ENCODE peak calls at places on chromosome 7, in six cellular contexts. T is CD8-positive, alpha-beta memory T cell; F is NCI-H69; N is EH; J is RWPE2; V is dermis blood vessel endothelial cell. R is an unnamed sample.

GRCh38 chr7:124074007-124074406 is 41.1 kb upstream of the TMEM229A start:
- DNase-seq in T (no peak), F (no peak), N (no peak), J (no peak), V (no peak), R (no peak)

GRCh38 chr7:132666786-132667185 is 90.5 kb upstream of the PLXNA4 start:
- DNase-seq in T (no peak), F (no peak), N (no peak), J (no peak), V (no peak), R (no peak)

GRCh38 chr7:24665564-24666294 is 91.5 kb downstream of the GSDME start:
- DNase-seq in T (peak; percentile 29), F (peak; percentile 59), N (peak; percentile 62), J (no peak), V (peak; percentile 75), R (peak; percentile 66)

GRCh38 chr7:157497367-157497743 is 160.6 kb downstream of the DNAJB6 start:
- DNase-seq in T (no peak), F (no peak), N (no peak), J (no peak), V (no peak), R (no peak)

GRCh38 chr7:106249488-106249887 is 35.3 kb downstream of the NAMPT start:
- DNase-seq in T (no peak), F (no peak), N (no peak), J (no peak), V (no peak), R (no peak)

GRCh38 chr7:91784469-91784868 is 96.0 kb downstream of the MTERF1 start:
- DNase-seq in T (no peak), F (peak; percentile 61), N (peak; percentile 52), J (no peak), V (peak; percentile 63), R (peak; percentile 37)

GRCh38 chr7:80918909-80919721 is at the start of gene SEMA3C:
- DNase-seq in T (no peak), F (peak; percentile 99), N (peak; percentile 94), J (peak; percentile 91), V (peak; percentile 87), R (peak; percentile 90)

GRCh38 chr7:148108381-148108780 is 482.2 kb upstream of the C7orf33 start:
- DNase-seq in T (no peak), F (peak; percentile 50), N (no peak), J (no peak), V (no peak), R (no peak)